ENCODE peak calls at places on chromosome 17, in nine cellular contexts. One of them, this sample, is unnamed.

GRCh38 chr17:74512624-74513084 is 18.6 kb downstream of the CD300LB start:
- DNase-seq in PC-3: peak
- DNase-seq in activated effector memory CD4-positive, alpha-beta T cell treated with Interleukin-2 at 50 U/mL for 16 hours: no peak
- DNase-seq in NCI-H460: no peak
- DNase-seq in fibroblast of pulmonary artery: peak
- DNase-seq in activated CD8-positive, alpha-beta memory T cell treated with anti-CD3 and anti-CD28 coated beads for 1 hour: no peak
- DNase-seq in activated T-helper 9 cell treated with anti-CD3 and anti-CD28 coated beads, Interleukin-2, amount 50 U/mL, for 16 hours: no peak
- DNase-seq in GM19239: no peak
- DNase-seq in IMR-90: no peak
- DNase-seq in this sample: peak

GRCh38 chr17:67518881-67519280 is 141.8 kb downstream of the PITPNC1 start:
- DNase-seq in activated CD8-positive, alpha-beta memory T cell treated with anti-CD3 and anti-CD28 coated beads for 1 hour: no peak
- DNase-seq in fibroblast of pulmonary artery: no peak
- DNase-seq in NCI-H460: no peak
- DNase-seq in IMR-90: no peak
- DNase-seq in PC-3: no peak
- DNase-seq in GM19239: no peak
- DNase-seq in activated T-helper 9 cell treated with anti-CD3 and anti-CD28 coated beads, Interleukin-2, amount 50 U/mL, for 16 hours: no peak
- DNase-seq in activated effector memory CD4-positive, alpha-beta T cell treated with Interleukin-2 at 50 U/mL for 16 hours: no peak
- DNase-seq in this sample: no peak

GRCh38 chr17:66963521-66964082 is 905 bp upstream of the CACNG4 start:
- DNase-seq in GM19239: no peak
- DNase-seq in fibroblast of pulmonary artery: no peak
- DNase-seq in activated T-helper 9 cell treated with anti-CD3 and anti-CD28 coated beads, Interleukin-2, amount 50 U/mL, for 16 hours: no peak
- DNase-seq in activated CD8-positive, alpha-beta memory T cell treated with anti-CD3 and anti-CD28 coated beads for 1 hour: no peak
- DNase-seq in NCI-H460: no peak
- DNase-seq in IMR-90: no peak
- DNase-seq in PC-3: no peak
- DNase-seq in activated effector memory CD4-positive, alpha-beta T cell treated with Interleukin-2 at 50 U/mL for 16 hours: no peak
- DNase-seq in this sample: no peak

GRCh38 chr17:42135664-42136653 is 13.4 kb downstream of the HSPB9 start:
- DNase-seq in PC-3: no peak
- DNase-seq in activated effector memory CD4-positive, alpha-beta T cell treated with Interleukin-2 at 50 U/mL for 16 hours: no peak
- DNase-seq in fibroblast of pulmonary artery: peak
- DNase-seq in activated T-helper 9 cell treated with anti-CD3 and anti-CD28 coated beads, Interleukin-2, amount 50 U/mL, for 16 hours: no peak
- DNase-seq in NCI-H460: no peak
- DNase-seq in GM19239: no peak
- DNase-seq in IMR-90: peak
- DNase-seq in activated CD8-positive, alpha-beta memory T cell treated with anti-CD3 and anti-CD28 coated beads for 1 hour: no peak
- DNase-seq in this sample: peak

GRCh38 chr17:57916925-57917858 is 38.0 kb downstream of the CUEDC1 start:
- DNase-seq in activated CD8-positive, alpha-beta memory T cell treated with anti-CD3 and anti-CD28 coated beads for 1 hour: no peak
- DNase-seq in fibroblast of pulmonary artery: no peak
- DNase-seq in activated effector memory CD4-positive, alpha-beta T cell treated with Interleukin-2 at 50 U/mL for 16 hours: no peak
- DNase-seq in activated T-helper 9 cell treated with anti-CD3 and anti-CD28 coated beads, Interleukin-2, amount 50 U/mL, for 16 hours: peak
- DNase-seq in IMR-90: no peak
- DNase-seq in GM19239: no peak
- DNase-seq in PC-3: peak
- DNase-seq in NCI-H460: no peak
- DNase-seq in this sample: no peak

GRCh38 chr17:19398301-19399181 is 11.6 kb upstream of the MFAP4 start:
- DNase-seq in activated CD8-positive, alpha-beta memory T cell treated with anti-CD3 and anti-CD28 coated beads for 1 hour: no peak
- DNase-seq in GM19239: no peak
- DNase-seq in activated effector memory CD4-positive, alpha-beta T cell treated with Interleukin-2 at 50 U/mL for 16 hours: no peak
- DNase-seq in PC-3: peak
- DNase-seq in activated T-helper 9 cell treated with anti-CD3 and anti-CD28 coated beads, Interleukin-2, amount 50 U/mL, for 16 hours: no peak
- DNase-seq in fibroblast of pulmonary artery: peak
- DNase-seq in NCI-H460: no peak
- DNase-seq in IMR-90: no peak
- DNase-seq in this sample: no peak

GRCh38 chr17:77881545-77881944 is 77.0 kb upstream of the TNRC6C start:
- DNase-seq in activated CD8-positive, alpha-beta memory T cell treated with anti-CD3 and anti-CD28 coated beads for 1 hour: peak
- DNase-seq in activated effector memory CD4-positive, alpha-beta T cell treated with Interleukin-2 at 50 U/mL for 16 hours: peak
- DNase-seq in PC-3: no peak
- DNase-seq in IMR-90: peak
- DNase-seq in activated T-helper 9 cell treated with anti-CD3 and anti-CD28 coated beads, Interleukin-2, amount 50 U/mL, for 16 hours: peak
- DNase-seq in fibroblast of pulmonary artery: peak
- DNase-seq in GM19239: peak
- DNase-seq in NCI-H460: peak
- DNase-seq in this sample: peak

GRCh38 chr17:38608648-38609047 is 2.9 kb upstream of the SRCIN1 start:
- DNase-seq in fibroblast of pulmonary artery: no peak
- DNase-seq in GM19239: no peak
- DNase-seq in activated effector memory CD4-positive, alpha-beta T cell treated with Interleukin-2 at 50 U/mL for 16 hours: no peak
- DNase-seq in PC-3: peak
- DNase-seq in activated CD8-positive, alpha-beta memory T cell treated with anti-CD3 and anti-CD28 coated beads for 1 hour: no peak
- DNase-seq in IMR-90: no peak
- DNase-seq in NCI-H460: no peak
- DNase-seq in activated T-helper 9 cell treated with anti-CD3 and anti-CD28 coated beads, Interleukin-2, amount 50 U/mL, for 16 hours: no peak
- DNase-seq in this sample: no peak

GRCh38 chr17:15944720-15945492 is at the start of gene ADORA2B:
- DNase-seq in IMR-90: peak
- DNase-seq in PC-3: peak
- DNase-seq in fibroblast of pulmonary artery: peak
- DNase-seq in activated T-helper 9 cell treated with anti-CD3 and anti-CD28 coated beads, Interleukin-2, amount 50 U/mL, for 16 hours: peak
- DNase-seq in activated effector memory CD4-positive, alpha-beta T cell treated with Interleukin-2 at 50 U/mL for 16 hours: peak
- DNase-seq in activated CD8-positive, alpha-beta memory T cell treated with anti-CD3 and anti-CD28 coated beads for 1 hour: peak
- DNase-seq in GM19239: peak
- DNase-seq in NCI-H460: peak
- DNase-seq in this sample: peak

This sample was measured in HFFc6.